ENCODE peak calls at places on chromosome 1, in four cellular contexts. W, V, Z and G are unnamed samples.

GRCh38 chr1:93619507-93620168 is 62.0 kb downstream of the BCAR3 start:
- DNase-seq in W (peak; percentile 7), Z (no peak), V (no peak), G (no peak)

GRCh38 chr1:102941364-102941947 is 166.9 kb downstream of the COL11A1 start:
- DNase-seq in Z (no peak), V (no peak), W (no peak), G (no peak)

GRCh38 chr1:27966402-27967105 is 6.8 kb downstream of the XKR8 start:
- DNase-seq in W (no peak), V (no peak), Z (no peak), G (no peak)

GRCh38 chr1:244672961-244673695 is 20.2 kb downstream of the DESI2 start:
- DNase-seq in W (no peak), Z (peak; percentile 19), V (no peak), G (no peak)

GRCh38 chr1:225891229-225891972 is 2.5 kb upstream of the LEFTY1 start:
- DNase-seq in V (no peak), W (no peak), Z (no peak), G (no peak)

GRCh38 chr1:238399558-238399957 is 508.8 kb upstream of the ZP4 start:
- DNase-seq in Z (no peak), V (no peak), W (no peak), G (no peak)

GRCh38 chr1:216356945-216357344 is 66.3 kb downstream of the USH2A start:
- DNase-seq in V (no peak), Z (no peak), W (no peak), G (no peak)

GRCh38 chr1:94862718-94863117 is 42.6 kb downstream of the SLC44A3 start:
- DNase-seq in V (no peak), W (no peak), Z (no peak), G (no peak)

GRCh38 chr1:33060579-33061083 is 20.3 kb upstream of the AZIN2 start:
- DNase-seq in W (no peak), Z (no peak), V (no peak), G (no peak)

GRCh38 chr1:36253463-36253862 is 29.2 kb downstream of the THRAP3 start:
- DNase-seq in W (no peak), V (no peak), Z (no peak), G (no peak)

GRCh38 chr1:203584040-203584439 is 42.6 kb upstream of the ATP2B4 start:
- DNase-seq in Z (no peak), V (no peak), W (no peak), G (no peak)

GRCh38 chr1:156801409-156802121 is 15.1 kb downstream of the SH2D2A start:
- DNase-seq in Z (peak; percentile 84), W (peak; percentile 70), V (no peak), G (no peak)

GRCh38 chr1:37434292-37434907 is 40.0 kb upstream of the ZC3H12A start:
- DNase-seq in Z (no peak), V (peak; percentile 50), W (peak; percentile 31), G (no peak)

GRCh38 chr1:59427155-59427554 is 130.3 kb downstream of the FGGY start:
- DNase-seq in Z (peak; percentile 92), V (no peak), W (no peak), G (no peak)

GRCh38 chr1:158830074-158830677 is 975 bp upstream of the MNDA start:
- DNase-seq in Z (no peak), W (no peak), V (no peak), G (no peak)

GRCh38 chr1:5108740-5109139 is 454.3 kb downstream of the AJAP1 start:
- DNase-seq in V (no peak), Z (no peak), W (no peak), G (no peak)

GRCh38 chr1:37721565-37721964 is 29.2 kb downstream of the CDCA8 start:
- DNase-seq in W (no peak), Z (no peak), V (no peak), G (no peak)

GRCh38 chr1:155947741-155948140 is 6.3 kb downstream of the RXFP4 start:
- DNase-seq in V (no peak), W (no peak), Z (no peak), G (no peak)

GRCh38 chr1:55001311-55001710 is 2.6 kb downstream of the BSND start:
- DNase-seq in V (no peak), W (no peak), Z (no peak), G (no peak)